ENCODE peak calls at places on chromosomes 1 and 21, in four cellular contexts. M is smooth muscle cell of the brain vasculature; D is stimulated activated naive CD8-positive, alpha-beta T cell treated with anti-CD3 and anti-CD28 coated beads, Interleukin-15, Interleukin-2, amounts not matched to agents 100 U/mL and 50 U/mL, for 24 hours; W is adrenal gland. O is an unnamed sample.

GRCh38 chr21:41368361-41369104 is 6.7 kb downstream of the MX2 start:
- DNase-seq in W (no peak), M (no peak), D (no peak), O (no peak)

GRCh38 chr1:233409540-233409939 is 82.0 kb downstream of the MAP3K21 start:
- DNase-seq in M (no peak), D (no peak), W (no peak), O (no peak)

GRCh38 chr1:80731241-80731894 is 1069.4 kb upstream of the ADGRL2 start:
- DNase-seq in D (no peak), M (no peak), W (no peak), O (no peak)

GRCh38 chr1:861714-862113 is 62.0 kb upstream of the SAMD11 start:
- DNase-seq in M (no peak), W (no peak), D (no peak), O (no peak)

GRCh38 chr1:113036639-113037321 is 36.2 kb upstream of the LRIG2 start:
- DNase-seq in D (no peak), W (no peak), M (no peak), O (no peak)

GRCh38 chr1:224273651-224274050 is 56.3 kb downstream of the NVL start:
- DNase-seq in M (no peak), W (no peak), D (no peak), O (no peak)

GRCh38 chr1:47934243-47934805 is 62.9 kb downstream of the TRABD2B start:
- DNase-seq in W (peak; percentile 78), M (no peak), D (no peak), O (peak; percentile 11)

GRCh38 chr1:56061824-56062223 is 517.5 kb downstream of the PLPP3 start:
- DNase-seq in D (no peak), W (no peak), M (no peak), O (no peak)

GRCh38 chr1:200729863-200730262 is 8.8 kb upstream of the CAMSAP2 start:
- DNase-seq in D (no peak), W (no peak), M (no peak), O (no peak)

GRCh38 chr1:25442178-25442577 is 11.5 kb downstream of the MACO1 start:
- DNase-seq in D (no peak), W (no peak), M (no peak), O (no peak)

GRCh38 chr21:28899744-28900143 is 92.9 kb downstream of the LTN1 start:
- DNase-seq in W (no peak), M (no peak), D (no peak), O (no peak)